ENCODE peak calls at places on chromosomes 12 and 14, in nine cellular contexts. One of them, this sample, is unnamed. For H3K4me1, the result is how much of the 10 kb centered on the place peaks cover.

GRCh38 chr12:47236109-47236714 is 156.5 kb upstream of the AMIGO2 start:
- DNase-seq in suprapubic skin: no peak
- DNase-seq in tibial nerve: no peak
- DNase-seq in heart left ventricle: no peak
- DNase-seq in IMR-90: peak
- DNase-seq in A549: peak
- DNase-seq in uterus: peak
- DNase-seq in upper lobe of left lung: no peak
- DNase-seq in stomach: no peak
- DNase-seq in this sample: no peak

GRCh38 chr14:68571928-68572525 is 220.8 kb downstream of the ZFP36L1 start:
- DNase-seq in suprapubic skin: no peak
- DNase-seq in tibial nerve: no peak
- DNase-seq in heart left ventricle: no peak
- DNase-seq in IMR-90: no peak
- DNase-seq in A549: no peak
- DNase-seq in uterus: no peak
- DNase-seq in upper lobe of left lung: no peak
- DNase-seq in stomach: no peak
- DNase-seq in this sample: peak

GRCh38 chr14:50718949-50719348 is 50.8 kb upstream of the SAV1 start:
- DNase-seq in suprapubic skin: no peak
- DNase-seq in tibial nerve: no peak
- DNase-seq in heart left ventricle: no peak
- DNase-seq in IMR-90: no peak
- DNase-seq in A549: no peak
- DNase-seq in uterus: no peak
- DNase-seq in upper lobe of left lung: no peak
- DNase-seq in stomach: no peak
- DNase-seq in this sample: no peak

GRCh38 chr14:54343276-54344121 is 53.3 kb upstream of the CDKN3 start:
- DNase-seq in suprapubic skin: no peak
- DNase-seq in tibial nerve: no peak
- DNase-seq in heart left ventricle: peak
- DNase-seq in IMR-90: no peak
- DNase-seq in A549: no peak
- DNase-seq in uterus: no peak
- DNase-seq in upper lobe of left lung: no peak
- DNase-seq in stomach: no peak
- DNase-seq in this sample: no peak

GRCh38 chr14:96702831-96703230 is 94.4 kb upstream of the VRK1 start:
- DNase-seq in suprapubic skin: no peak
- DNase-seq in tibial nerve: no peak
- DNase-seq in heart left ventricle: no peak
- DNase-seq in IMR-90: no peak
- DNase-seq in A549: no peak
- DNase-seq in uterus: no peak
- DNase-seq in upper lobe of left lung: no peak
- DNase-seq in stomach: no peak
- DNase-seq in this sample: no peak

GRCh38 chr12:62472472-62472871 is 5.8 kb downstream of the MON2 start:
- DNase-seq in suprapubic skin: no peak
- DNase-seq in tibial nerve: no peak
- DNase-seq in heart left ventricle: no peak
- DNase-seq in IMR-90: no peak
- DNase-seq in A549: no peak
- DNase-seq in uterus: no peak
- DNase-seq in upper lobe of left lung: no peak
- DNase-seq in stomach: no peak
- DNase-seq in this sample: no peak

GRCh38 chr12:108115746-108116125 is 13.4 kb upstream of the WSCD2 start:
- DNase-seq in suprapubic skin: no peak
- DNase-seq in tibial nerve: no peak
- DNase-seq in heart left ventricle: no peak
- DNase-seq in IMR-90: no peak
- DNase-seq in A549: no peak
- DNase-seq in uterus: no peak
- DNase-seq in upper lobe of left lung: no peak
- DNase-seq in stomach: no peak
- DNase-seq in this sample: no peak

GRCh38 chr12:4802841-4803240 is 82.6 kb downstream of the GALNT8 start:
- DNase-seq in suprapubic skin: no peak
- DNase-seq in tibial nerve: no peak
- DNase-seq in heart left ventricle: no peak
- DNase-seq in IMR-90: no peak
- DNase-seq in A549: no peak
- DNase-seq in uterus: no peak
- DNase-seq in upper lobe of left lung: no peak
- DNase-seq in stomach: no peak
- DNase-seq in this sample: no peak

GRCh38 chr12:131132118-131132892 is 178.6 kb downstream of the ADGRD1 start:
- DNase-seq in suprapubic skin: no peak
- DNase-seq in tibial nerve: peak
- DNase-seq in heart left ventricle: peak
- DNase-seq in IMR-90: peak
- DNase-seq in A549: peak
- DNase-seq in uterus: peak
- DNase-seq in upper lobe of left lung: peak
- DNase-seq in stomach: peak
- DNase-seq in this sample: peak

GRCh38 chr14:100662850-100663527 is 63.7 kb upstream of the DLK1 start:
- DNase-seq in suprapubic skin: no peak
- DNase-seq in tibial nerve: peak
- DNase-seq in heart left ventricle: peak
- DNase-seq in IMR-90: peak
- DNase-seq in A549: peak
- DNase-seq in uterus: peak
- DNase-seq in upper lobe of left lung: no peak
- DNase-seq in stomach: peak
- DNase-seq in this sample: peak

GRCh38 chr12:124053855-124054254 is 80.8 kb downstream of the ZNF664 start:
- DNase-seq in suprapubic skin: no peak
- DNase-seq in tibial nerve: peak
- DNase-seq in heart left ventricle: peak
- DNase-seq in IMR-90: peak
- DNase-seq in A549: peak
- DNase-seq in uterus: peak
- DNase-seq in upper lobe of left lung: no peak
- DNase-seq in stomach: peak
- DNase-seq in this sample: peak

GRCh38 chr12:25692115-25693035 is 139.3 kb upstream of the LMNTD1 start:
- DNase-seq in suprapubic skin: no peak
- DNase-seq in tibial nerve: no peak
- DNase-seq in heart left ventricle: no peak
- DNase-seq in IMR-90: no peak
- DNase-seq in A549: no peak
- DNase-seq in uterus: no peak
- DNase-seq in upper lobe of left lung: no peak
- DNase-seq in stomach: no peak
- DNase-seq in this sample: no peak

GRCh38 chr14:78486081-78486480 is 315.9 kb downstream of the NRXN3 start:
- DNase-seq in suprapubic skin: no peak
- DNase-seq in tibial nerve: no peak
- DNase-seq in heart left ventricle: no peak
- DNase-seq in IMR-90: no peak
- DNase-seq in A549: no peak
- DNase-seq in uterus: no peak
- DNase-seq in upper lobe of left lung: no peak
- DNase-seq in stomach: no peak
- DNase-seq in this sample: no peak

GRCh38 chr12:7321624-7322023 is 17.8 kb downstream of the ACSM4 start:
- DNase-seq in suprapubic skin: no peak
- DNase-seq in tibial nerve: no peak
- DNase-seq in heart left ventricle: no peak
- DNase-seq in IMR-90: no peak
- DNase-seq in A549: no peak
- DNase-seq in uterus: no peak
- DNase-seq in upper lobe of left lung: no peak
- DNase-seq in stomach: no peak
- DNase-seq in this sample: no peak

GRCh38 chr12:56634837-56635538 is 4.9 kb upstream of the BAZ2A start:
- DNase-seq in suprapubic skin: peak
- DNase-seq in tibial nerve: no peak
- DNase-seq in heart left ventricle: peak
- DNase-seq in IMR-90: peak
- DNase-seq in A549: peak
- DNase-seq in uterus: peak
- DNase-seq in upper lobe of left lung: peak
- DNase-seq in stomach: peak
- DNase-seq in this sample: peak

GRCh38 chr12:4978737-4979136 is 64.9 kb upstream of the KCNA5 start:
- DNase-seq in suprapubic skin: no peak
- DNase-seq in tibial nerve: no peak
- DNase-seq in heart left ventricle: no peak
- DNase-seq in IMR-90: no peak
- DNase-seq in A549: no peak
- DNase-seq in uterus: no peak
- DNase-seq in upper lobe of left lung: no peak
- DNase-seq in stomach: no peak
- DNase-seq in this sample: no peak

GRCh38 chr12:131349397-131350127 is 361.3 kb upstream of the SFSWAP start:
- DNase-seq in suprapubic skin: peak
- DNase-seq in tibial nerve: no peak
- DNase-seq in heart left ventricle: no peak
- DNase-seq in IMR-90: no peak
- DNase-seq in A549: no peak
- DNase-seq in uterus: no peak
- DNase-seq in upper lobe of left lung: no peak
- DNase-seq in stomach: no peak
- DNase-seq in this sample: peak

GRCh38 chr12:75065482-75065881 is 144.2 kb downstream of the KCNC2 start:
- DNase-seq in suprapubic skin: no peak
- DNase-seq in tibial nerve: no peak
- DNase-seq in heart left ventricle: no peak
- DNase-seq in IMR-90: no peak
- DNase-seq in A549: no peak
- DNase-seq in uterus: no peak
- DNase-seq in upper lobe of left lung: no peak
- DNase-seq in stomach: no peak
- DNase-seq in this sample: no peak

GRCh38 chr12:39905152-39905551 is 200.7 kb downstream of the SLC2A13 start:
- DNase-seq in suprapubic skin: peak
- DNase-seq in tibial nerve: peak
- DNase-seq in heart left ventricle: peak
- DNase-seq in IMR-90: peak
- DNase-seq in A549: no peak
- DNase-seq in uterus: peak
- DNase-seq in upper lobe of left lung: no peak
- DNase-seq in stomach: no peak
- DNase-seq in this sample: peak

GRCh38 chr14:20714593-20715250 is 26.2 kb downstream of the ANG start:
- DNase-seq in suprapubic skin: no peak
- DNase-seq in tibial nerve: peak
- DNase-seq in heart left ventricle: peak
- DNase-seq in IMR-90: peak
- DNase-seq in A549: no peak
- DNase-seq in uterus: peak
- DNase-seq in upper lobe of left lung: no peak
- DNase-seq in stomach: peak
- DNase-seq in this sample: peak
- H3K27ac ChIP-seq in suprapubic skin: peak
- H3K27ac ChIP-seq in tibial nerve: peak
- H3K27ac ChIP-seq in heart left ventricle: peak
- H3K27ac ChIP-seq in IMR-90: no peak
- H3K27ac ChIP-seq in A549: no peak
- H3K27ac ChIP-seq in uterus: no peak
- H3K27ac ChIP-seq in upper lobe of left lung: peak
- H3K27ac ChIP-seq in stomach: peak
- H3K27ac ChIP-seq in this sample: no peak

GRCh38 chr14:23018107-23018506 is 8.2 kb upstream of the C14orf93 start:
- DNase-seq in suprapubic skin: no peak
- DNase-seq in tibial nerve: no peak
- DNase-seq in heart left ventricle: no peak
- DNase-seq in IMR-90: no peak
- DNase-seq in A549: no peak
- DNase-seq in uterus: no peak
- DNase-seq in upper lobe of left lung: no peak
- DNase-seq in stomach: no peak
- DNase-seq in this sample: no peak
- H3K4me1 ChIP-seq in suprapubic skin: under half
- H3K4me1 ChIP-seq in tibial nerve: under half
- H3K4me1 ChIP-seq in heart left ventricle: under half
- H3K4me1 ChIP-seq in IMR-90: under half
- H3K4me1 ChIP-seq in A549: under half
- H3K4me1 ChIP-seq in uterus: under half
- H3K4me1 ChIP-seq in upper lobe of left lung: under half
- H3K4me1 ChIP-seq in stomach: under half
- H3K4me1 ChIP-seq in this sample: under half

DNA sequence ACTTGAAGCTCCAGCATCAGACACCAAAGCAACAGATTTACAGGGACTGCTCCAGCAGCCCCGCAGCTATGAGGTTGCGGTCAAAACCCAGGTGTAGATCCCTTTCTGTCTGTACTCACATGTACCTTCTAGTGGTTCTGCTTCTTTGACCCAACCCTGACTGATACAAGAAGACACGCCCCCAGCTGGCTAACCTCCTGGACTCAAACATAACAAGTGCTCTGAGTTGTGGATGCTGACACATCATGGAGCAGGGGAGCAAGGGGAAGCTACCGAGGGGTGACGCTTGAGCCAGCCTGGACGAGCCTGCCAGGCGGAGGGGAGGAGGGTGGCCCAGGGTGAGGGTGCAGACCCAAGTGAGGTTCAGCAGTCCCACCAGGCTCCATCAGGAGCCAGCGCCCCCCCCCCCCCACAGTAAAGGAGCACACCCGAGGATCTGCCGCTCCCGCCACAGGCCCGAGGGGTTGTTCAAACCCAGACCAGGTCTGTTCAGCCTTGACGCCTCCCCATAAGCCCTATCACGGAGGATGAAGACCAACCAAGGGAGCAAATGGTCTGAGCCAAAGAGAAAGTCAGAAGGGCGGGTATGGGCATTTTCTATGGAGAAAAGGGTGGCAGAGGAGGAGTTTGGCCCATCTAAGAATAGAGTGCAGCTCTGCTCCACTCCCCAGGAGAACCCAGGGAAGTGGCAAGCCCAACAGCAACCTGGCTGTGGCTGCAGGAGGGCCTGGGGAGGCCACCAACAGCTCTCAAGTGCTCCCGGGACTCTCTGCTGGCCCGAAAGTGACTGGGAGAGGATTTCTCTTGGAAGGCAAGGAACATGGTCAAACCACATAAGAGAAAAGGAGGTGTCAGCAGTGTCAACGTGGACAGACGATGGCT is 229.4 kb downstream of the BCL11B start:
- DNase-seq in suprapubic skin: no peak
- DNase-seq in tibial nerve: no peak
- DNase-seq in heart left ventricle: no peak
- DNase-seq in IMR-90: no peak
- DNase-seq in A549: no peak
- DNase-seq in uterus: no peak
- DNase-seq in upper lobe of left lung: no peak
- DNase-seq in stomach: peak
- DNase-seq in this sample: no peak
- TF ChIP-seq POLR2A in suprapubic skin: no peak
- TF ChIP-seq POLR2A in tibial nerve: no peak
- TF ChIP-seq POLR2A in heart left ventricle: no peak
- TF ChIP-seq POLR2A in IMR-90: no peak
- TF ChIP-seq POLR2A in A549: no peak
- TF ChIP-seq POLR2A in uterus: no peak
- TF ChIP-seq POLR2A in upper lobe of left lung: no peak
- TF ChIP-seq POLR2A in stomach: no peak
- TF ChIP-seq POLR2A in this sample: no peak

GRCh38 chr14:103445783-103446182 is 60.6 kb downstream of the MARK3 start:
- DNase-seq in suprapubic skin: no peak
- DNase-seq in tibial nerve: no peak
- DNase-seq in heart left ventricle: no peak
- DNase-seq in IMR-90: no peak
- DNase-seq in A549: no peak
- DNase-seq in uterus: no peak
- DNase-seq in upper lobe of left lung: no peak
- DNase-seq in stomach: no peak
- DNase-seq in this sample: no peak
- H3K27ac ChIP-seq in suprapubic skin: no peak
- H3K27ac ChIP-seq in tibial nerve: no peak
- H3K27ac ChIP-seq in heart left ventricle: no peak
- H3K27ac ChIP-seq in IMR-90: no peak
- H3K27ac ChIP-seq in A549: no peak
- H3K27ac ChIP-seq in uterus: no peak
- H3K27ac ChIP-seq in upper lobe of left lung: no peak
- H3K27ac ChIP-seq in stomach: no peak
- H3K27ac ChIP-seq in this sample: no peak